ENCODE peak calls at places on chromosome 7, in ten cellular contexts. T is prostate gland, O is upper lobe of right lung, A is right atrium auricular region, X is thoracic aorta, F is psoas muscle, Y is IMR-90, S is MM.1S, V is A549, P is fibroblast of lung. Z is an unnamed sample.

GRCh38 chr7:98628418-98628817 is 11.3 kb downstream of the NPTX2 start:
- DNase-seq in T (no peak), O (no peak), A (no peak), X (no peak), F (no peak), Y (no peak), S (no peak), V (no peak), P (no peak), Z (no peak)

GRCh38 chr7:155363146-155363539 is 65.5 kb downstream of the INSIG1 start:
- DNase-seq in T (no peak), O (peak; percentile 22), A (no peak), X (no peak), F (peak; percentile 21), Y (no peak), S (peak; percentile 3), V (no peak), P (no peak), Z (no peak)

GRCh38 chr7:14911077-14911476 is 8.5 kb upstream of the DGKB start:
- DNase-seq in T (no peak), O (no peak), A (no peak), X (no peak), F (no peak), Y (no peak), S (no peak), V (no peak), P (no peak), Z (no peak)

GRCh38 chr7:131895541-131896173 is 339.2 kb upstream of the PODXL start:
- DNase-seq in T (no peak), O (no peak), A (no peak), X (no peak), F (no peak), Y (peak; percentile 70), S (no peak), V (peak; percentile 85), P (peak; percentile 44), Z (no peak)

GRCh38 chr7:42227931-42228591 is 8.9 kb downstream of the GLI3 start:
- DNase-seq in T (no peak), O (peak; percentile 70), A (no peak), X (no peak), F (peak; percentile 65), Y (peak; percentile 46), S (no peak), V (no peak), P (peak; percentile 57), Z (no peak)

GRCh38 chr7:149764481-149765398 is 8.6 kb downstream of the ZNF467 start:
- DNase-seq in T (no peak), O (no peak), A (no peak), X (no peak), F (peak; percentile 68), Y (no peak), S (no peak), V (no peak), P (no peak), Z (no peak)

GRCh38 chr7:108002726-108003590 is at the start of gene LAMB1:
- DNase-seq in T (peak; percentile 33), O (peak; percentile 74), A (peak; percentile 78), X (no peak), F (peak; percentile 87), Y (peak; percentile 65), S (no peak), V (peak; percentile 75), P (peak; percentile 87), Z (peak; percentile 85)

GRCh38 chr7:122919643-122920181 is 33.5 kb upstream of the CADPS2 start:
- DNase-seq in T (peak; percentile 10), O (no peak), A (no peak), X (no peak), F (no peak), Y (no peak), S (no peak), V (no peak), P (no peak), Z (no peak)

GRCh38 chr7:28389504-28390385 is 22.6 kb upstream of the CREB5 start:
- DNase-seq in T (peak; percentile 33), O (no peak), A (no peak), X (no peak), F (no peak), Y (peak; percentile 79), S (peak; percentile 69), V (peak; percentile 65), P (peak; percentile 89), Z (no peak)

GRCh38 chr7:100176096-100176835 is 915 bp downstream of the GPC2 start:
- DNase-seq in T (no peak), O (peak; percentile 34), A (no peak), X (no peak), F (no peak), Y (no peak), S (no peak), V (no peak), P (no peak), Z (no peak)

GRCh38 chr7:15972767-15973362 is 286.4 kb upstream of the MEOX2 start:
- DNase-seq in T (no peak), O (no peak), A (peak; percentile 71), X (no peak), F (no peak), Y (peak; percentile 29), S (no peak), V (no peak), P (peak; percentile 45), Z (no peak)

GRCh38 chr7:80681272-80681885 is 42.9 kb downstream of the CD36 start:
- DNase-seq in T (no peak), O (no peak), A (no peak), X (no peak), F (no peak), Y (peak; percentile 35), S (peak; percentile 32), V (peak; percentile 54), P (peak; percentile 59), Z (peak; percentile 19)

GRCh38 chr7:95209778-95210177 is 114.6 kb downstream of the PON1 start:
- DNase-seq in T (no peak), O (no peak), A (no peak), X (no peak), F (no peak), Y (no peak), S (no peak), V (no peak), P (peak; percentile 19), Z (no peak)

GRCh38 chr7:102273749-102274712 is 12.6 kb upstream of the SH2B2 start:
- DNase-seq in T (no peak), O (no peak), A (no peak), X (no peak), F (no peak), Y (peak; percentile 83), S (no peak), V (peak; percentile 93), P (peak; percentile 78), Z (peak; percentile 79)

GRCh38 chr7:157973971-157974677 is 613.5 kb downstream of the PTPRN2 start:
- DNase-seq in T (no peak), O (peak; percentile 54), A (no peak), X (no peak), F (peak; percentile 20), Y (no peak), S (no peak), V (no peak), P (no peak), Z (no peak)

GRCh38 chr7:157970744-157971143 is 616.9 kb downstream of the PTPRN2 start:
- DNase-seq in T (no peak), O (no peak), A (no peak), X (no peak), F (no peak), Y (no peak), S (no peak), V (no peak), P (no peak), Z (no peak)

GRCh38 chr7:157975401-157976372 is 611.9 kb downstream of the PTPRN2 start:
- DNase-seq in T (no peak), O (peak; percentile 48), A (no peak), X (no peak), F (peak; percentile 15), Y (no peak), S (no peak), V (no peak), P (no peak), Z (no peak)

GRCh38 chr7:157974678-157975230 is 612.9 kb downstream of the PTPRN2 start:
- DNase-seq in T (no peak), O (no peak), A (no peak), X (no peak), F (no peak), Y (no peak), S (no peak), V (no peak), P (no peak), Z (no peak)

GRCh38 chr7:157972914-157973313 is 614.7 kb downstream of the PTPRN2 start:
- DNase-seq in T (no peak), O (no peak), A (no peak), X (no peak), F (no peak), Y (no peak), S (no peak), V (no peak), P (no peak), Z (no peak)
- H3K9me3 ChIP-seq in T (no peaks in the 10 kb centered on the region), O (peaks cover 13% of the 10 kb centered on the region), A (peaks cover 24% of the 10 kb centered on the region), X (peaks cover 11% of the 10 kb centered on the region), F (no peaks in the 10 kb centered on the region), Y (peaks cover 55% of the 10 kb centered on the region), S (no peaks in the 10 kb centered on the region), V (no peaks in the 10 kb centered on the region), P (no peaks in the 10 kb centered on the region), Z (peaks cover 26% of the 10 kb centered on the region)

DNA sequence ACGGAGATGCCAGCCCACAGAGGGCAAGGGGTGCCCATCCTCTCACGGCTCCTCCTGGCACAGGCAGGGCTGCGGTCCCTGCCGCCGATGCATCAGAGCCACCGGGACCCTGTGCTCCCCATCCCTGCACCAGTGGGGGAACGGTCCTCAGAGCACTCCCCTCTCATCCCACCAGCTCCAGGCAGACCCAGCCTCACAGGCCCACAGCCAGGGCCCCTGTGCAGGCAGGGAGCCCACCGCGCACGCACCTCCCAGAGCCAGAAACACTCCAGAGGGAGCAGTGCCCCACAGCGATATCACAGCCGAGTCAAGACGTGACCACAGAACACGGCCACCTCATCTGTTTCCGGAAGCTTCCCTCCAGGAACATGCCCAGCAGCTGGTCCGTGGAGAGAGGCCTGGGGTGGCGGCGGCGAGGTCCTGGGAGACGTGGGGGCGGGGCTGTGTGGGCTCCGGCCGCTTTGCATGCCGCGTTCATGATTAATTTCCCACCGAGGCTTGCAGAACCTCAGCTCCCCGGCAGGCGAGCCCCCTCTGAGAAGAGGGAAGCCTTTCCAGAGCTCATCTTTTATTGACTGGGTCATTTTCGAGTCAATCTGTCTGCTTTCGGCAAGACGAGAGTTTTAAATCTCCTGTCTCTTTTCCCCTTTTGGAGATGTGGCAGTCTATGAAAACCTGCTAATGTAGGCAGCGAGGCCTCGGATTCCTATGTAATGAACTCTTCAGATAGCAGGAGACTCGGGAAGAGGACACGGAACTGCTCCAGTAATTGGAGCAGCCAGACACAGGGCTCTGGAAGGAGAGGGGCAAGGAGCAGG is 242.6 kb downstream of the ELFN1 start:
- DNase-seq in T (no peak), O (no peak), A (no peak), X (peak; percentile 13), F (peak; percentile 71), Y (peak; percentile 92), S (no peak), V (no peak), P (peak; percentile 84), Z (no peak)
- TF ChIP-seq CTCF in T (no peak), O (peak; percentile 7), A (no peak), X (peak; percentile 33), F (no peak), Y (peak; percentile 49), S (no peak), V (no peak), P (peak; percentile 42), Z (no peak)

GRCh38 chr7:44881610-44882009 is 3.7 kb downstream of the PURB start:
- DNase-seq in T (no peak), O (no peak), A (no peak), X (no peak), F (no peak), Y (peak; percentile 88), S (no peak), V (no peak), P (peak; percentile 88), Z (no peak)
- H3K4me1 ChIP-seq in T (peaks cover 24% of the 10 kb centered on the region), O (peaks cover 55% of the 10 kb centered on the region), A (peaks cover 62% of the 10 kb centered on the region), X (peaks cover 65% of the 10 kb centered on the region), F (peaks cover 63% of the 10 kb centered on the region), Y (peaks cover 11% of the 10 kb centered on the region), S (peaks cover 38% of the 10 kb centered on the region), V (peaks cover 48% of the 10 kb centered on the region), P (peaks cover 5% of the 10 kb centered on the region), Z (peaks cover 40% of the 10 kb centered on the region)

GRCh38 chr7:157537056-157537455 is 200.3 kb downstream of the DNAJB6 start:
- DNase-seq in T (no peak), O (peak; percentile 11), A (no peak), X (no peak), F (peak; percentile 7), Y (no peak), S (no peak), V (no peak), P (no peak), Z (peak; percentile 2)
- H3K9me3 ChIP-seq in T (no peaks in the 10 kb centered on the region), O (no peaks in the 10 kb centered on the region), A (peaks cover 8% of the 10 kb centered on the region), X (no peaks in the 10 kb centered on the region), F (peaks cover 11% of the 10 kb centered on the region), Y (peaks cover 40% of the 10 kb centered on the region), S (no peaks in the 10 kb centered on the region), V (peaks cover 3% of the 10 kb centered on the region), P (no peaks in the 10 kb centered on the region), Z (peaks cover 9% of the 10 kb centered on the region)

Z was measured in mucosa of descending colon.